ENCODE peak calls at places on chromosomes 5 and 9, in nine cellular contexts. Z is progenitor cell of endocrine pancreas; L is activated T-helper 1 cell treated with anti-CD3 and anti-CD28 coated beads, Interleukin-2, amount 50 U/mL, for 16 hours; R is hypothalamus; S is stimulated activated CD4-positive, alpha-beta T cell treated with anti-CD3 and anti-CD28 coated beads, Interleukin-1b, Interleukin-23, amount 100 ng/mL, for 24 hours; U is ovary; J is lung; F is CD8-positive, alpha-beta memory T cell; O is NCI-H1092. M is an unnamed sample.

GRCh38 chr9:98271479-98271878 is 16.0 kb upstream of the TBC1D2 start:
- DNase-seq in Z (no peak), L (no peak), R (no peak), S (no peak), U (no peak), J (no peak), F (no peak), O (no peak), M (no peak)

GRCh38 chr5:86030753-86031152 is 587.0 kb upstream of the COX7C start:
- DNase-seq in Z (no peak), L (no peak), R (no peak), S (no peak), U (no peak), J (no peak), F (no peak), O (no peak), M (no peak)

GRCh38 chr5:31898246-31898645 is 259.3 kb downstream of the PDZD2 start:
- DNase-seq in Z (no peak), L (no peak), R (no peak), S (no peak), U (no peak), J (no peak), F (no peak), O (no peak), M (no peak)

GRCh38 chr9:79652598-79652997 is 80.8 kb downstream of the TLE4 start:
- DNase-seq in Z (no peak), L (no peak), R (no peak), S (no peak), U (no peak), J (no peak), F (no peak), O (no peak), M (no peak)

GRCh38 chr9:36136894-36137391 is 410 bp downstream of the GLIPR2 start:
- DNase-seq in Z (no peak), L (no peak), R (no peak), S (no peak), U (no peak), J (no peak), F (no peak), O (no peak), M (no peak)

GRCh38 chr5:100800552-100800951 is 102.5 kb downstream of the ST8SIA4 start:
- DNase-seq in Z (no peak), L (no peak), R (no peak), S (no peak), U (no peak), J (no peak), F (no peak), O (no peak), M (no peak)

GRCh38 chr5:18744441-18744840 is 1110.2 kb downstream of the TAF11L14 start:
- DNase-seq in Z (no peak), L (no peak), R (no peak), S (no peak), U (no peak), J (no peak), F (no peak), O (no peak), M (no peak)

GRCh38 chr5:79759436-79759835 is 69.8 kb downstream of the CMYA5 start:
- DNase-seq in Z (no peak), L (no peak), R (no peak), S (no peak), U (no peak), J (no peak), F (no peak), O (no peak), M (no peak)

GRCh38 chr5:150289551-150290390 is at the start of gene CAMK2A:
- DNase-seq in Z (no peak), L (no peak), R (peak), S (no peak), U (peak), J (no peak), F (no peak), O (no peak), M (no peak)

GRCh38 chr5:154479160-154479943 is 1.3 kb upstream of the HAND1 start:
- DNase-seq in Z (no peak), L (no peak), R (no peak), S (no peak), U (no peak), J (no peak), F (no peak), O (no peak), M (no peak)

GRCh38 chr5:30650311-30650710 is 543.2 kb upstream of the CDH6 start:
- DNase-seq in Z (no peak), L (no peak), R (no peak), S (no peak), U (no peak), J (no peak), F (no peak), O (no peak), M (no peak)

GRCh38 chr5:172872997-172873491 is 39.0 kb downstream of the ERGIC1 start:
- DNase-seq in Z (no peak), L (no peak), R (peak), S (no peak), U (peak), J (no peak), F (no peak), O (no peak), M (no peak)

GRCh38 chr5:131628990-131629389 is 6.0 kb downstream of the RAPGEF6 start:
- DNase-seq in Z (no peak), L (no peak), R (no peak), S (no peak), U (no peak), J (no peak), F (no peak), O (no peak), M (no peak)

GRCh38 chr9:6055213-6055612 is 39.8 kb upstream of the RANBP6 start:
- DNase-seq in Z (no peak), L (no peak), R (no peak), S (peak), U (no peak), J (peak), F (no peak), O (peak), M (no peak)

GRCh38 chr5:1542755-1543154 is 19.0 kb upstream of the LPCAT1 start:
- DNase-seq in Z (no peak), L (no peak), R (no peak), S (no peak), U (no peak), J (peak), F (no peak), O (no peak), M (no peak)

GRCh38 chr5:132460835-132461230 is 29.7 kb downstream of the IRF1 start:
- DNase-seq in Z (no peak), L (no peak), R (no peak), S (no peak), U (peak), J (no peak), F (no peak), O (no peak), M (no peak)

GRCh38 chr9:90880066-90880465 is 78.4 kb downstream of the SYK start:
- DNase-seq in Z (no peak), L (no peak), R (no peak), S (no peak), U (no peak), J (no peak), F (no peak), O (no peak), M (no peak)

GRCh38 chr5:104628906-104629305 is 1066.3 kb upstream of the NUDT12 start:
- DNase-seq in Z (no peak), L (no peak), R (no peak), S (no peak), U (no peak), J (no peak), F (no peak), O (no peak), M (no peak)

GRCh38 chr5:117379521-117379920 is 804.9 kb upstream of the SEMA6A start:
- DNase-seq in Z (no peak), L (no peak), R (no peak), S (no peak), U (no peak), J (no peak), F (no peak), O (no peak), M (no peak)

GRCh38 chr5:2024986-2025721 is 142.4 kb upstream of the IRX4 start:
- DNase-seq in Z (no peak), L (no peak), R (no peak), S (no peak), U (no peak), J (no peak), F (no peak), O (no peak), M (no peak)

GRCh38 chr5:138732933-138733332 is 20.3 kb upstream of the CTNNA1 start:
- DNase-seq in Z (no peak), L (no peak), R (no peak), S (no peak), U (no peak), J (no peak), F (no peak), O (no peak), M (no peak)